ENCODE peak calls at places on chromosomes 11 and 22, in four cellular contexts. S is GM12878, T is HepG2, N is K562. H is an unnamed sample.

GRCh38 chr11:129372609-129373488 is 2.8 kb upstream of the BARX2 start:
- DNase-seq in S (no peak), T (no peak), N (no peak), H (no peak)

GRCh38 chr22:19554834-19555404 is 30.7 kb upstream of the CLDN5 start:
- DNase-seq in S (no peak), T (peak), N (no peak), H (peak)

GRCh38 chr22:35425971-35426800 is 26.2 kb downstream of the MCM5 start:
- DNase-seq in S (no peak), T (no peak), N (no peak), H (no peak)

GRCh38 chr22:46087816-46088277 is 62.5 kb upstream of the PPARA start:
- DNase-seq in S (no peak), T (no peak), N (peak), H (no peak)

GRCh38 chr11:35892166-35892565 is 51.7 kb upstream of the LDLRAD3 start:
- DNase-seq in S (no peak), T (no peak), N (no peak), H (no peak)

GRCh38 chr11:77661670-77662069 is 24.1 kb upstream of the CLNS1A start:
- DNase-seq in S (no peak), T (no peak), N (no peak), H (no peak)

GRCh38 chr22:41739576-41739975 is 40.3 kb downstream of the MEI1 start:
- DNase-seq in S (peak), T (no peak), N (no peak), H (no peak)

GRCh38 chr11:119108151-119108856 is 1.2 kb downstream of the C2CD2L start:
- DNase-seq in S (no peak), T (peak), N (peak), H (no peak)

GRCh38 chr11:130817608-130817944 is 98.7 kb downstream of the SNX19 start:
- DNase-seq in S (no peak), T (no peak), N (no peak), H (no peak)

GRCh38 chr11:540583-541432 is 3.5 kb downstream of the LRRC56 start:
- DNase-seq in S (no peak), T (no peak), N (no peak), H (no peak)

GRCh38 chr11:103091024-103091423 is 936 bp downstream of the DCUN1D5 start:
- DNase-seq in S (no peak), T (peak), N (peak), H (peak)

GRCh38 chr11:130549393-130549999 is 101.1 kb downstream of the ADAMTS15 start:
- DNase-seq in S (no peak), T (no peak), N (no peak), H (no peak)

GRCh38 chr11:27385245-27385644 is 22.2 kb upstream of the CCDC34 start:
- DNase-seq in S (no peak), T (no peak), N (no peak), H (no peak)

GRCh38 chr11:58625086-58625485 is 2.6 kb downstream of the CNTF start:
- DNase-seq in S (no peak), T (no peak), N (no peak), H (no peak)

GRCh38 chr11:34404280-34404679 is 34.5 kb upstream of the CAT start:
- DNase-seq in S (no peak), T (no peak), N (no peak), H (no peak)

GRCh38 chr11:84714316-84714780 is 912.8 kb downstream of the DLG2 start:
- DNase-seq in S (no peak), T (peak), N (peak), H (peak)

GRCh38 chr11:61947486-61948210 is 2.5 kb upstream of the BEST1 start:
- DNase-seq in S (no peak), T (peak), N (peak), H (peak)

GRCh38 chr11:121696947-121697346 is 244.2 kb upstream of the SORL1-AS1 start:
- DNase-seq in S (no peak), T (no peak), N (no peak), H (no peak)

GRCh38 chr11:1762537-1763302 is 1.0 kb downstream of the CTSD start:
- DNase-seq in S (no peak), T (peak), N (peak), H (peak)

GRCh38 chr22:49497266-49497665 is 330.4 kb downstream of the BRD1 start:
- DNase-seq in S (no peak), T (peak), N (no peak), H (peak)

GRCh38 chr11:126662055-126662790 is 306.7 kb downstream of the ST3GAL4 start:
- DNase-seq in S (no peak), T (no peak), N (no peak), H (no peak)

GRCh38 chr11:120132645-120133185 is 5.2 kb downstream of the TRIM29 start:
- DNase-seq in S (no peak), T (no peak), N (no peak), H (no peak)

GRCh38 chr11:34238533-34238932 is 119.3 kb downstream of the ABTB2 start:
- DNase-seq in S (no peak), T (no peak), N (no peak), H (no peak)

GRCh38 chr22:44047891-44048301 is 23.8 kb downstream of the PARVB start:
- DNase-seq in S (no peak), T (no peak), N (no peak), H (no peak)

GRCh38 chr11:82315093-82315492 is 418.6 kb downstream of the FAM181B start:
- DNase-seq in S (no peak), T (peak), N (peak), H (peak)

GRCh38 chr11:102345923-102346322 is 1.1 kb upstream of the BIRC2 start:
- DNase-seq in S (no peak), T (peak), N (peak), H (peak)

GRCh38 chr22:45890351-45890635 is 86.7 kb downstream of the WNT7B start:
- DNase-seq in S (no peak), T (no peak), N (no peak), H (no peak)

GRCh38 chr11:44711772-44712608 is 14.8 kb upstream of the TSPAN18 start:
- DNase-seq in S (no peak), T (no peak), N (no peak), H (no peak)

GRCh38 chr11:2929880-2930704 is 872 bp upstream of the PHLDA2 start:
- DNase-seq in S (peak), T (peak), N (peak), H (peak)

GRCh38 chr11:79415411-79415810 is 25.4 kb downstream of the TENM4 start:
- DNase-seq in S (no peak), T (no peak), N (no peak), H (no peak)

GRCh38 chr11:132095230-132096165 is 725.1 kb downstream of the NTM start:
- DNase-seq in S (no peak), T (no peak), N (no peak), H (no peak)

GRCh38 chr11:127994736-127995135 is 592.6 kb downstream of the ETS1 start:
- DNase-seq in S (no peak), T (no peak), N (no peak), H (no peak)

GRCh38 chr11:94866936-94867795 is 99.0 kb downstream of the AMOTL1 start:
- DNase-seq in S (no peak), T (no peak), N (no peak), H (no peak)

DNA sequence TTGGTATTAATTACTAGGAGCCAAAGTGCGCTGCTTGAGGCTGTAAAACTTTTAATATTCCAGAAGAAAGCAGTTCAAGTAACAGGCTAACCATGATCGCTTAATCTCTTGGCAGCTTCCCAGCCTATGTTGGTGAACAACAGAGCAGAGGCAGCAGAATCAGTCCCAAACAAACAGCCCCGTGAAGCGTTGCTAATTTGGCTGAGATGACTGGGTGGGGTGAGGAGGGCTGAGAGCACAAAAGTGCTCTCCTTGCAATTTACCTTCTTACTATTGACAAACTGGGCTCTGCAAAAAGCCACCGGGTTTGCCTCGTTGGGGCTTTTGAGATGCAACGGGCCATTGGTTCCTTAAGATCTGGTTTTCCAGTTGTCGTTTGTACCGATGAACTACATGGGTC is 407.4 kb upstream of the CADM1 start:
- DNase-seq in S (no peak), T (no peak), N (no peak), H (no peak)
- TF ChIP-seq MYC in S (no peak), T (no peak), N (no peak), H (no peak)

GRCh38 chr11:75597636-75598035 is 35.6 kb downstream of the SERPINH1 start:
- DNase-seq in S (no peak), T (peak), N (peak), H (peak)
- TF ChIP-seq BHLHE40 in S (no peak), T (no peak), N (no peak), H (no peak)

DNA sequence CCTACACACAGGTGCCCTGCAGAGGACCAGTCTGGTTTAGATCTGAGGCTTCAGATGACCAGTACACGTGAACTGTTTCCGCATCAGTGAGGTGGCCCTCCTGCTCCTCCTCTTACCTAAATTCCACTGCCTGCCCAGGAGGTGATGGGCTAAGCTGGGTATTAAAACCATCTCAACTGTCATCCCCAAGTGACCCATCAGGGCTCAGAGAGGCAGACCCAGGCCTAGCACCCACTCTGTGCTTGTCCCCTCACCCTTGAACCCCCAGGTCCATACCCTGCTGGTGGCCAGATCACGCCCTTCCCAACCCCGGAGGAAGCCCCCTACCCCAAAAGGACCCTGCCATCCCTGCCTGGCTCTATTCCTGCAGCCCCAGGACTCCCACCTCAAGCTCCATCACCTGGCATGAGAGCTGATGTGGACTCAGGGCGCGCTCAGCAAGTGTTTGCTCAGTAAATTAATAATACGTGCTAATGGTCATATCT is 21.3 kb downstream of the RSPH14 start:
- DNase-seq in S (no peak), T (no peak), N (no peak), H (no peak)
- TF ChIP-seq MYC in S (no peak), T (no peak), N (no peak), H (no peak)

GRCh38 chr11:43574949-43575915 is 105.3 kb upstream of the HSD17B12 start:
- DNase-seq in S (no peak), T (no peak), N (no peak), H (peak)

GRCh38 chr11:43575931-43576833 is 104.4 kb upstream of the HSD17B12 start:
- DNase-seq in S (no peak), T (no peak), N (no peak), H (no peak)

GRCh38 chr11:43576834-43577521 is 103.6 kb upstream of the HSD17B12 start:
- DNase-seq in S (no peak), T (peak), N (peak), H (peak)

GRCh38 chr11:43573873-43574272 is 106.7 kb upstream of the HSD17B12 start:
- DNase-seq in S (no peak), T (no peak), N (no peak), H (no peak)

GRCh38 chr11:43573233-43573632 is 107.3 kb upstream of the HSD17B12 start:
- DNase-seq in S (no peak), T (peak), N (peak), H (peak)
- TF ChIP-seq BHLHE40 in S (no peak), T (no peak), N (no peak), H (no peak)

GRCh38 chr11:64742087-64742939 is 1.6 kb downstream of the RASGRP2 start:
- DNase-seq in S (no peak), T (no peak), N (peak), H (no peak)
- TF ChIP-seq MYC in S (no peak), T (no peak), N (no peak), H (no peak)

GRCh38 chr22:27482414-27482813 is 319.1 kb downstream of the MN1 start:
- DNase-seq in S (no peak), T (no peak), N (no peak), H (no peak)
- TF ChIP-seq BHLHE40 in S (no peak), T (no peak), N (no peak), H (no peak)

GRCh38 chr22:26131755-26132154 is 37.5 kb upstream of the SEZ6L start:
- DNase-seq in S (no peak), T (no peak), N (no peak), H (no peak)
- TF ChIP-seq MYC in S (no peak), T (no peak), N (no peak), H (no peak)

DNA sequence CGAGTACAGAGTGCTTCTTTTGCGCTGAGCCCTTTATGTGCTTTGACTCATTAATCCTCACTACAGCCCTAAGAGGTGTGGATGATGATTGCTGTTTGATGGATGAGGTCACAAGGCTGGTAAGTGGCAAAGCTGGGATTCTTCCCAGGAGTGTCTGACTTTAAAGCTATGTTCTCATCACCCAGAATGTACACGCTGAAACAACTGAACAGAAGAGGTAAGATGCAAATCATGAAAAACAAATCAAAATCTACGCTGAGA is 37.7 kb upstream of the CREB3L1 start:
- DNase-seq in S (no peak), T (no peak), N (no peak), H (no peak)
- TF ChIP-seq BHLHE40 in S (no peak), T (no peak), N (no peak), H (no peak)

DNA sequence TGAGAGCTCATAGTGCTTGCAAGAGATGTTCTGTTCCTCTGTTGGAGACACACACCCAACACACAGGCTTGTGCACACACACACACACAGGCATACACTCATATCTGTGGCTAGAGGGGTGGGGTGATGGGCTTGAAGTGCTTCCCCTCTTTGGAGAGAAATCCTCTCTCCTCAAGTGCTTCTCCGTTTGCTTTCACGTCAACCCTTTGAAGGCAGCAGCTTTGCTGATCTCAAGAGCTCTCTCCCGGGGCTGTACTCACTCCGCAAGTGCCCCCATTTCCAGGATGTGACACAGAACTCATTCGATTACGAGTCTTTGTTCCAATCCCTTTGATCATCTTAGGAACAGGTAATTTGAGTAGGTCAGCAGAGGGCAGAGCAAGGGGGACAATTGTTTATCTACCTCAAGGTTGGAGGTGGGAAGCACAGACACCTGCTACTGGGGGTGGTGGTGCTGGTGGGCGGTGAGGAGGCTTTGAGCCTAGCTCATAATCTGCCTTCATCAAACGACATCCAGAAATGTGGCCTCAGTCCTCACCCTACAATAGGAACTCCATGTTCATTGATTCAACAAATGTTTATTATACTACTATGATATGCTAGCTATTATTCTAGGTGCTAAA is 529.8 kb upstream of the CADM1 start:
- DNase-seq in S (no peak), T (no peak), N (no peak), H (no peak)
- TF ChIP-seq MYC in S (no peak), T (no peak), N (no peak), H (no peak)